ENCODE peak calls at places on chromosomes 3 and 15, in ten cellular contexts. Z is psoas muscle, Q is breast epithelium, O is astrocyte, U is fibroblast of pulmonary artery, Y is WERI-Rb-1, L is neural crest cell, T is HCT116, G is GM12865, N is upper lobe of right lung. I is an unnamed sample.

GRCh38 chr3:76824658-76825310 is 215.1 kb upstream of the ROBO2 start:
- DNase-seq in U (no peak), Z (no peak), N (no peak), Y (no peak), G (no peak), O (no peak), Q (no peak), L (no peak), T (no peak), I (no peak)

GRCh38 chr3:98914210-98915080 is 12.9 kb upstream of the DCBLD2 start:
- DNase-seq in Y (no peak), N (no peak), T (no peak), U (no peak), L (no peak), Q (no peak), O (no peak), G (no peak), Z (no peak), I (no peak)

GRCh38 chr3:53045107-53045783 is 628 bp downstream of the SFMBT1 start:
- DNase-seq in O (no peak), T (no peak), N (peak), U (peak), Q (no peak), Y (peak), G (peak), L (peak), Z (peak), I (peak)

GRCh38 chr3:129052675-129053074 is 7.9 kb upstream of the GP9 start:
- DNase-seq in T (no peak), N (peak), O (no peak), Y (no peak), G (no peak), L (no peak), Z (no peak), U (peak), Q (no peak), I (no peak)

GRCh38 chr3:125125822-125126245 is 70.0 kb upstream of the HEG1 start:
- DNase-seq in Y (no peak), L (no peak), U (peak), O (peak), G (no peak), Q (no peak), N (no peak), Z (no peak), T (no peak), I (no peak)

GRCh38 chr3:186383026-186383993 is 21.3 kb upstream of the DGKG start:
- DNase-seq in Z (no peak), U (no peak), N (no peak), T (no peak), L (no peak), G (no peak), Q (no peak), O (no peak), Y (no peak), I (no peak)

GRCh38 chr15:68314563-68314962 is 37.0 kb downstream of the FEM1B start:
- DNase-seq in Q (peak), U (no peak), T (no peak), Z (no peak), N (peak), O (peak), G (no peak), Y (no peak), L (no peak), I (peak)

GRCh38 chr3:126685041-126685440 is 19.0 kb upstream of the CHCHD6 start:
- DNase-seq in L (no peak), N (no peak), O (peak), T (no peak), G (no peak), U (no peak), Z (no peak), Q (no peak), Y (no peak), I (no peak)

GRCh38 chr3:185397676-185398075 is 34.7 kb downstream of the MAP3K13 start:
- DNase-seq in T (no peak), N (no peak), Y (peak), Z (peak), U (no peak), Q (no peak), L (no peak), G (no peak), O (no peak), I (no peak)

GRCh38 chr3:98188553-98188952 is 22.1 kb downstream of the OR5H15 start:
- DNase-seq in O (no peak), U (no peak), Q (no peak), T (peak), L (no peak), G (peak), Z (no peak), N (no peak), Y (no peak), I (no peak)

GRCh38 chr15:98154863-98155262 is 194.4 kb downstream of the ARRDC4 start:
- DNase-seq in L (no peak), T (no peak), Z (no peak), O (peak), G (no peak), U (peak), N (no peak), Y (no peak), Q (peak), I (no peak)

GRCh38 chr3:183968846-183969245 is 48.8 kb downstream of the ABCC5 start:
- DNase-seq in T (no peak), Z (no peak), L (no peak), N (no peak), Q (no peak), Y (no peak), O (no peak), G (no peak), U (no peak), I (no peak)

GRCh38 chr15:62515696-62516395 is 350.8 kb upstream of the C2CD4B start:
- DNase-seq in Z (no peak), Y (no peak), U (no peak), O (no peak), L (no peak), N (no peak), Q (no peak), G (no peak), T (no peak), I (no peak)

GRCh38 chr3:190308154-190308553 is 14.1 kb downstream of the CLDN1 start:
- DNase-seq in G (no peak), O (no peak), Q (no peak), N (no peak), T (no peak), Y (no peak), Z (no peak), U (no peak), L (no peak), I (no peak)

GRCh38 chr15:92845109-92845508 is 55.0 kb upstream of the CHD2 start:
- DNase-seq in O (peak), T (no peak), G (peak), U (peak), Y (no peak), Z (no peak), Q (no peak), N (no peak), L (no peak), I (no peak)

GRCh38 chr15:99438691-99439523 is 126.9 kb upstream of the MEF2A start:
- DNase-seq in T (no peak), Q (peak), N (no peak), Z (no peak), O (no peak), Y (peak), G (no peak), L (peak), U (no peak), I (peak)

GRCh38 chr15:25056484-25057429 is 102.0 kb downstream of the SNRPN start:
- DNase-seq in O (no peak), U (no peak), Z (no peak), N (peak), Q (peak), T (no peak), Y (no peak), L (no peak), G (no peak), I (no peak)

GRCh38 chr3:160841455-160841854 is 85.4 kb downstream of the PPM1L start:
- DNase-seq in Q (no peak), U (no peak), N (no peak), T (no peak), G (no peak), O (no peak), Y (no peak), Z (no peak), L (no peak), I (no peak)

GRCh38 chr15:58276924-58277323 is 138.7 kb downstream of the AQP9 start:
- DNase-seq in U (no peak), O (no peak), T (no peak), N (no peak), G (no peak), Q (no peak), Z (no peak), Y (no peak), L (no peak), I (no peak)

GRCh38 chr3:66200147-66200546 is 20.7 kb upstream of the SLC25A26 start:
- DNase-seq in T (no peak), L (no peak), Z (no peak), N (no peak), G (no peak), U (no peak), O (no peak), Y (no peak), Q (peak), I (no peak)

GRCh38 chr3:66195347-66195783 is 25.4 kb upstream of the SLC25A26 start:
- DNase-seq in T (peak), N (peak), G (peak), Q (no peak), O (peak), L (peak), Y (peak), Z (peak), U (peak), I (no peak)

GRCh38 chr3:66199089-66199473 is 21.7 kb upstream of the SLC25A26 start:
- DNase-seq in G (no peak), O (no peak), U (no peak), Z (no peak), Q (no peak), N (no peak), L (no peak), T (no peak), Y (no peak), I (no peak)

GRCh38 chr3:66198437-66199088 is 22.2 kb upstream of the SLC25A26 start:
- DNase-seq in Y (no peak), Q (no peak), O (no peak), U (no peak), G (no peak), Z (no peak), N (no peak), T (no peak), L (no peak), I (no peak)

DNA sequence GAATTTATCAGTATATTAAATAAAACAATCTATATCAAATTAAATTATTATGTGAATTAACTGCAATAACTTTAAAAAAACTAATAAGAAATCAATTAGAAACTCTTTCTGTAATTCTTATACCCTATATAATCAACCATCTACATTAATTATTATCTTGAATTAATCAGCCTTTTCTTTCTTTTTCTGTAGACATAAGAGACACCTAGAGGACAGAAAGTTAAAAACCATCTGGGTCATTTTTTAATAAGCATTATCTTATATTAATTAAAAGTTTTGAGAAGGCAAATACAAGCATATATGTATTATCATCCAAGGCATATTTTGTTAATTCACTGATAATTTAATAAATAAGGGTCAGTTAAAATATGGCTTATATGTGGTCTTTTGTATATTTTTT is 24.2 kb upstream of the SLC25A26 start:
- DNase-seq in L (no peak), Q (no peak), O (no peak), U (no peak), Z (no peak), N (no peak), Y (no peak), G (no peak), T (no peak), I (no peak)
- TF ChIP-seq CTCF in L (peak), Q (no peak), O (peak), U (peak), Z (peak), N (peak), Y (no peak), G (no peak), T (peak), I (no peak)

DNA sequence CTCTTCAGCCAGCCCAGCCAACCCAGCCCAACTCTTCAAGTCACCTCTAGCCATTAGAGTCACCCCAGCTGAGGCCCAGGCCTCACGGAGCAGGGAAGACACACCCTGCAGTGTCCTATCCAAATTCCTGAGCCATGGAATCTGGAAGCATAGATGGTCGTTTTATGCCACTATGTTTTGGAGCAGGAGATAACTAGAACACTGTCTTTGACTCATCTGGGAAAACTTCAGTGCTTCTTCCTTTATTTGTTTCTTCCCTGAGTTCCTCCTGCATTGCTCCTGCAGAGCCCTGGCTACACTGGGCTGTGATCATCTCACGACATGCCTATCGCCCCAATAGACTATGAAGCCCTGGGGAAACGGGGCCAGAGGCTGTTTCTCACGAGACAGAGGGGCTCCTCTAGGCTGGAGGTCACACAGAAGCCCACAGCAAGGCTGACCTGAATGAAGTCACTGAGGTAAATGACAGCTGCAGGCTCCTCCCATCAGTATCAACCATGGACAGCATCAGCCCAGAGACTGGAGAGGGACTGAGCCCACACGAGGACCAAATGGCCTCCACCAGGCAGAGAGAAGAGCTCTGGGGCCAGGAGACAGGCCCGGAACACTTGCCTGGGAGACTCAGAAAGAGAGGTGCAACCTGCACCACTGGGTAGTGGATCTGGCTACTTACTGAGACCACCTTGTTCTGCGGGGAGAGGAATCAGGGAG is 22.7 kb downstream of the CRABP1 start:
- DNase-seq in U (no peak), Y (no peak), T (no peak), Z (no peak), N (no peak), Q (no peak), G (no peak), O (no peak), L (no peak), I (no peak)
- TF ChIP-seq CTCF in U (no peak), Y (no peak), T (no peak), Z (no peak), N (no peak), Q (no peak), G (no peak), O (no peak), L (no peak), I (no peak)

DNA sequence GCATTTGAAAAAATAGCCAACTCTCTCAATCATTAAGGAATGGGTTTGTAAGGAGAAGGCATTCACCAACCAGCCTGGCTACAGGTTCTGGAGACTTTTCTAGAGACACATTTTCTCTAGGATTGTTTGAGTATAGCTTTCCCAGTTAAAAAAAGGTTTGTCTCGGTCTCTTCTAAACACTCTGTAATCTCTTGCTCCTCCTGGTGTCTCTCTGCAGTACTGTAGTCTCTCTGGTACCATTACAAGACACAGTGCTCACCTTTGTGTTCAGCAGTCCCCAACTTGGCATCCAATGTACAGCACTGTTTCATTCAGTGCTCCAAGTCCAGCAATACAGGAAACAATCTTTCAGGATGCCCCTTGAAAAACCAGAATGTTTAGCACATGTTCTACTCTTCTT is 534.4 kb downstream of the ZNF385D start:
- DNase-seq in T (no peak), G (peak), L (no peak), Y (peak), U (peak), N (no peak), Q (no peak), Z (no peak), O (no peak), I (no peak)
- TF ChIP-seq CTCF in T (peak), G (peak), L (peak), Y (peak), U (peak), N (no peak), Q (no peak), Z (no peak), O (peak), I (no peak)

DNA sequence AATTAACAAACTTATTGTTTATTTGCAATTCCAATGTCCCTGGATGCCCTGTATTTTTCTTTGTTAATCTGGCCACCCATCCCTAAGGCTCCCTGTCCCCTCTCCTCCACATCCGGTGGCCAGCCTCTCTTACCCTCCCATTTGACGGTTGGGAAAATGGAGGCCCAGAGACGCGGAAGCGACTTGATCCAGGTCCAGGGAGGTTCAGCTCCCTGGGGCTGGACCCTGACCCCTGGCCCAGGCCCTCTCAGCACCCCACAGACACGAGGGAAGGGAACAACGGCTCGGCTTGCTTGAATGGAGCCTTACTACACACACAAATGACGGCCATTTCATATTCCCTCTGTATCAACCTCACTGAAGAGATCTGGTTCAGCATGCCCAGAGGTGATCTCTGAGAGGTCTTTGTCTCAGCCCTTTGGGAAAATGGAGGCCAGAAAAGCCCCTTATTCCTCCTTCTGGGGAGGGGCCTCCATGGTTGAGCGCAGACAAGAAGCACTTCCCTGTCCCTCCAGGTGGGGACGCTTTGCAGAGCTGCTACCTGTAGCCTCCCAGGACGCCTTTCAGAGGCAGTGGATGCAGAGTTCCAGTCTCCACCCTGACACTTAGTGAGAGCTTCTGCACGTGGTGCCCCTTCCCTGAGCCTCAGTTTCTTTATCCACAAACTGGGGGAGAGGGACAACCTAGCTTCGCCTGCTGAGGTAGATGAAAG is 82.1 kb downstream of the ATP2B2 start:
- DNase-seq in O (no peak), U (no peak), Z (no peak), G (no peak), L (no peak), T (no peak), N (no peak), Y (no peak), Q (no peak), I (no peak)
- TF ChIP-seq CTCF in O (no peak), U (no peak), Z (no peak), G (no peak), L (no peak), T (no peak), N (no peak), Y (peak), Q (no peak), I (no peak)

I was measured in activated B cell treated with CpG ODN at 0.5 μM for 24 hours.